ENCODE peak calls at places on chromosome 11, in six cellular contexts. L, Q, F, V, R and Y are unnamed samples.

GRCh38 chr11:13105237-13105844 is 96.2 kb downstream of the RASSF10 start:
- DNase-seq in L (no peak), Q (peak), F (no peak), V (no peak), R (no peak), Y (peak)

GRCh38 chr11:16577490-16577889 is 161.0 kb upstream of the C11orf58 start:
- DNase-seq in L (no peak), Q (no peak), F (no peak), V (no peak), R (no peak), Y (no peak)

GRCh38 chr11:118884613-118885274 is 1.1 kb downstream of the CXCR5 start:
- DNase-seq in L (no peak), Q (no peak), F (no peak), V (no peak), R (no peak), Y (no peak)

GRCh38 chr11:107006076-107006833 is 12.0 kb downstream of the GUCY1A2 start:
- DNase-seq in L (no peak), Q (no peak), F (no peak), V (no peak), R (no peak), Y (no peak)

GRCh38 chr11:129023968-129024676 is 81.5 kb upstream of the TP53AIP1 start:
- DNase-seq in L (peak), Q (peak), F (peak), V (no peak), R (no peak), Y (peak)

GRCh38 chr11:908273-908672 is 2.3 kb downstream of the CHID1 start:
- DNase-seq in L (no peak), Q (no peak), F (no peak), V (no peak), R (no peak), Y (no peak)

GRCh38 chr11:86743223-86744118 is 56.9 kb upstream of the PRSS23 start:
- DNase-seq in L (no peak), Q (no peak), F (no peak), V (peak), R (peak), Y (peak)

GRCh38 chr11:57497303-57498247 is 17.9 kb downstream of the SLC43A1 start:
- DNase-seq in L (peak), Q (no peak), F (no peak), V (no peak), R (no peak), Y (no peak)

GRCh38 chr11:111913997-111914396 is 1.5 kb downstream of the HSPB2 start:
- DNase-seq in L (no peak), Q (no peak), F (no peak), V (no peak), R (peak), Y (no peak)

GRCh38 chr11:848988-849824 is 6.6 kb downstream of the TSPAN4 start:
- DNase-seq in L (peak), Q (no peak), F (peak), V (no peak), R (no peak), Y (no peak)

GRCh38 chr11:77705195-77705876 is 67.7 kb upstream of the CLNS1A start:
- DNase-seq in L (no peak), Q (no peak), F (no peak), V (no peak), R (peak), Y (no peak)

GRCh38 chr11:32297629-32298028 is 137.7 kb downstream of the WT1 start:
- DNase-seq in L (no peak), Q (no peak), F (no peak), V (no peak), R (peak), Y (no peak)

GRCh38 chr11:20337526-20338154 is 25.9 kb upstream of the HTATIP2 start:
- DNase-seq in L (no peak), Q (no peak), F (peak), V (no peak), R (peak), Y (peak)

GRCh38 chr11:35658028-35658948 is 4.3 kb upstream of the TRIM44 start:
- DNase-seq in L (no peak), Q (no peak), F (no peak), V (no peak), R (no peak), Y (no peak)

GRCh38 chr11:2096001-2096918 is 42.9 kb downstream of the IGF2 start:
- DNase-seq in L (no peak), Q (peak), F (no peak), V (no peak), R (peak), Y (no peak)

GRCh38 chr11:28674432-28675076 is 566.4 kb downstream of the METTL15 start:
- DNase-seq in L (no peak), Q (no peak), F (peak), V (no peak), R (peak), Y (no peak)

GRCh38 chr11:45554230-45554967 is 111.0 kb downstream of the CHST1 start:
- DNase-seq in L (no peak), Q (no peak), F (no peak), V (no peak), R (no peak), Y (no peak)

GRCh38 chr11:79415411-79415810 is 25.4 kb downstream of the TENM4 start:
- DNase-seq in L (no peak), Q (no peak), F (no peak), V (no peak), R (no peak), Y (no peak)

GRCh38 chr11:39367526-39367925 is 2091.9 kb downstream of the LRRC4C start:
- DNase-seq in L (no peak), Q (no peak), F (no peak), V (no peak), R (no peak), Y (no peak)

GRCh38 chr11:65491614-65492386 is 7.0 kb upstream of the MALAT1 start:
- DNase-seq in L (no peak), Q (peak), F (peak), V (no peak), R (peak), Y (peak)

GRCh38 chr11:72389116-72389515 is 45.2 kb downstream of the CLPB start:
- DNase-seq in L (no peak), Q (no peak), F (no peak), V (no peak), R (no peak), Y (no peak)

GRCh38 chr11:61777234-61778090 is 14.9 kb downstream of the TMEM258 start:
- DNase-seq in L (no peak), Q (no peak), F (peak), V (peak), R (no peak), Y (peak)